ENCODE peak calls at places on chromosome 1, in four cellular contexts. One of them, this sample, is unnamed. For H3K36me3, the result is how much of the 10 kb centered on the place peaks cover.

GRCh38 chr1:46277658-46278373 is 25.6 kb downstream of the LRRC41 start:
- DNase-seq in esophagus squamous epithelium: no peak
- DNase-seq in brain microvascular endothelial cell: no peak
- DNase-seq in IMR-90: no peak
- DNase-seq in this sample: no peak

GRCh38 chr1:90155721-90156487 is 161.0 kb downstream of the ZNF326 start:
- DNase-seq in esophagus squamous epithelium: no peak
- DNase-seq in brain microvascular endothelial cell: no peak
- DNase-seq in IMR-90: no peak
- DNase-seq in this sample: peak

GRCh38 chr1:53678507-53678906 is 60.5 kb downstream of the GLIS1 start:
- DNase-seq in esophagus squamous epithelium: no peak
- DNase-seq in brain microvascular endothelial cell: no peak
- DNase-seq in IMR-90: peak
- DNase-seq in this sample: no peak

GRCh38 chr1:205306929-205307566 is 14.5 kb downstream of the NUAK2 start:
- DNase-seq in esophagus squamous epithelium: no peak
- DNase-seq in brain microvascular endothelial cell: no peak
- DNase-seq in IMR-90: no peak
- DNase-seq in this sample: no peak

GRCh38 chr1:223726380-223727001 is 14.2 kb downstream of the CAPN2 start:
- DNase-seq in esophagus squamous epithelium: peak
- DNase-seq in brain microvascular endothelial cell: peak
- DNase-seq in IMR-90: peak
- DNase-seq in this sample: peak

GRCh38 chr1:176897350-176898236 is 266.9 kb downstream of the ASTN1 start:
- DNase-seq in esophagus squamous epithelium: no peak
- DNase-seq in brain microvascular endothelial cell: peak
- DNase-seq in IMR-90: peak
- DNase-seq in this sample: peak

GRCh38 chr1:101236546-101237228 is at the start of gene S1PR1:
- DNase-seq in esophagus squamous epithelium: no peak
- DNase-seq in brain microvascular endothelial cell: no peak
- DNase-seq in IMR-90: peak
- DNase-seq in this sample: peak

GRCh38 chr1:110672001-110672752 is 2.6 kb downstream of the KCNA3 start:
- DNase-seq in esophagus squamous epithelium: no peak
- DNase-seq in brain microvascular endothelial cell: no peak
- DNase-seq in IMR-90: peak
- DNase-seq in this sample: peak

GRCh38 chr1:78839704-78840277 is 166.7 kb downstream of the ADGRL4 start:
- DNase-seq in esophagus squamous epithelium: no peak
- DNase-seq in brain microvascular endothelial cell: peak
- DNase-seq in IMR-90: peak
- DNase-seq in this sample: no peak

GRCh38 chr1:3714284-3714741 is 37.9 kb upstream of the CCDC27 start:
- DNase-seq in esophagus squamous epithelium: no peak
- DNase-seq in brain microvascular endothelial cell: no peak
- DNase-seq in IMR-90: no peak
- DNase-seq in this sample: no peak

GRCh38 chr1:234998174-234998741 is 130.4 kb downstream of the TOMM20 start:
- DNase-seq in esophagus squamous epithelium: no peak
- DNase-seq in brain microvascular endothelial cell: peak
- DNase-seq in IMR-90: no peak
- DNase-seq in this sample: no peak

GRCh38 chr1:24635195-24635843 is 7.8 kb upstream of the SRRM1 start:
- DNase-seq in esophagus squamous epithelium: no peak
- DNase-seq in brain microvascular endothelial cell: peak
- DNase-seq in IMR-90: peak
- DNase-seq in this sample: peak

GRCh38 chr1:183148599-183148998 is 37.5 kb upstream of the LAMC2 start:
- DNase-seq in esophagus squamous epithelium: no peak
- DNase-seq in brain microvascular endothelial cell: peak
- DNase-seq in IMR-90: peak
- DNase-seq in this sample: no peak

GRCh38 chr1:156383023-156383422 is 14.0 kb downstream of the RHBG start:
- DNase-seq in esophagus squamous epithelium: no peak
- DNase-seq in brain microvascular endothelial cell: peak
- DNase-seq in IMR-90: peak
- DNase-seq in this sample: peak

GRCh38 chr1:96565546-96565945 is 156.0 kb upstream of the PTBP2 start:
- DNase-seq in esophagus squamous epithelium: no peak
- DNase-seq in brain microvascular endothelial cell: no peak
- DNase-seq in IMR-90: no peak
- DNase-seq in this sample: no peak

GRCh38 chr1:222588135-222588534 is 1.6 kb downstream of the TAF1A start:
- DNase-seq in esophagus squamous epithelium: no peak
- DNase-seq in brain microvascular endothelial cell: no peak
- DNase-seq in IMR-90: no peak
- DNase-seq in this sample: no peak

GRCh38 chr1:167262820-167263219 is 42.1 kb downstream of the POU2F1 start:
- DNase-seq in esophagus squamous epithelium: no peak
- DNase-seq in brain microvascular endothelial cell: no peak
- DNase-seq in IMR-90: no peak
- DNase-seq in this sample: no peak

GRCh38 chr1:77533660-77534295 is 148.7 kb downstream of the ZZZ3 start:
- DNase-seq in esophagus squamous epithelium: no peak
- DNase-seq in brain microvascular endothelial cell: no peak
- DNase-seq in IMR-90: peak
- DNase-seq in this sample: no peak

GRCh38 chr1:40041466-40041838 is 923 bp downstream of the CAP1 start:
- DNase-seq in esophagus squamous epithelium: no peak
- DNase-seq in brain microvascular endothelial cell: no peak
- DNase-seq in IMR-90: no peak
- DNase-seq in this sample: no peak

GRCh38 chr1:40040511-40041465 is at the start of gene CAP1:
- DNase-seq in esophagus squamous epithelium: peak
- DNase-seq in brain microvascular endothelial cell: peak
- DNase-seq in IMR-90: peak
- DNase-seq in this sample: peak

GRCh38 chr1:40039757-40040510 is 595 bp upstream of the CAP1 start:
- DNase-seq in esophagus squamous epithelium: peak
- DNase-seq in brain microvascular endothelial cell: peak
- DNase-seq in IMR-90: peak
- DNase-seq in this sample: peak

GRCh38 chr1:40038693-40039092 is 1.8 kb upstream of the CAP1 start:
- DNase-seq in esophagus squamous epithelium: no peak
- DNase-seq in brain microvascular endothelial cell: no peak
- DNase-seq in IMR-90: no peak
- DNase-seq in this sample: no peak

GRCh38 chr1:40039245-40039756 is 1.2 kb upstream of the CAP1 start:
- DNase-seq in esophagus squamous epithelium: no peak
- DNase-seq in brain microvascular endothelial cell: no peak
- DNase-seq in IMR-90: peak
- DNase-seq in this sample: peak
- TF ChIP-seq CTCF in esophagus squamous epithelium: no peak
- TF ChIP-seq CTCF in brain microvascular endothelial cell: no peak
- TF ChIP-seq CTCF in IMR-90: no peak
- TF ChIP-seq CTCF in this sample: no peak

DNA sequence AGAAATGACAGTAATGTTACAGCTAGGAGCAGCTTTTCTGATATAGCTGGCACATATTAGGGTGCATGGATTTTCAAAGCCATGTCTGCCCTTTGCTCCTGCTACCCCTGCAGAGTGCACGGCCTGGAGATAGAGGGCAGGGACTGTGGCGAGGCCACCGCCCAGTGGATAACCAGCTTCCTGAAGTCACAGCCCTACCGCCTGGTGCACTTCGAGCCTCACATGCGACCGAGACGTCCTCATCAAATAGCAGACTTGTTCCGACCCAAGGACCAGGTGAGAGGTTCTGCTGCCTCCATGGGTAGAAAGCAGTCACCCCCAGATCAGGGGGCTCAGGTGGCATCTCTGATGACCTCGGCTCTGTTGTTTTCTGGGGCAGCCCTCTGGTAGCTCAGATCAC is 9.8 kb downstream of the MTARC1 start:
- DNase-seq in esophagus squamous epithelium: no peak
- DNase-seq in brain microvascular endothelial cell: no peak
- DNase-seq in IMR-90: no peak
- DNase-seq in this sample: no peak
- H3K36me3 ChIP-seq in esophagus squamous epithelium: under half
- H3K36me3 ChIP-seq in brain microvascular endothelial cell: under half
- H3K36me3 ChIP-seq in IMR-90: under half
- H3K36me3 ChIP-seq in this sample: under half

DNA sequence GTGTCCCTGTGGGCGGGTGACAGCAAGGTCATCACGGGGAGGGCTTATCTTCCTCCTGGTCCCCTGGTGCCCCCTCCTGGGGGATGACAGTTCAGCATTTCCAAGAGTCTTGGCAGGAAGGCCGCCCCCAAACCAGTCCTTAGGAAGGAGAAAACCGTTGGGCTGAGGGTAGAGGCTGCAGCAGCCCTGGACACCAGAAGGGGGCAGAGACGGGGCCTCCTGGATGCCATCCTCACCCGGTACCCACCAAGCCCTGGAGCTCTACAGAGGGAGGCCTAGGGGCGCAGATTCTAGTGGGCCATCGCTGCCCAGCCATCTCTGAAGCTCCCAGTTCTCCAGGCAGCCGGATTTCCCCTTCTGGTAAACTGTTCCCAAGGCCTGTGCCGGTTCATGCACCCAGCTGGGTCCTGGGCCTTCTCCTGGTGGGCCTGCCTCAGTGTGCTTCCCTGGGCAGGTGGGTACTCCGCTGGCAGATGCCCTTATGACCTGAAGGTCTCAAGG is 14.8 kb upstream of the ZNF669 start:
- DNase-seq in esophagus squamous epithelium: no peak
- DNase-seq in brain microvascular endothelial cell: no peak
- DNase-seq in IMR-90: no peak
- DNase-seq in this sample: peak
- TF ChIP-seq CTCF in esophagus squamous epithelium: no peak
- TF ChIP-seq CTCF in brain microvascular endothelial cell: peak
- TF ChIP-seq CTCF in IMR-90: peak
- TF ChIP-seq CTCF in this sample: peak

DNA sequence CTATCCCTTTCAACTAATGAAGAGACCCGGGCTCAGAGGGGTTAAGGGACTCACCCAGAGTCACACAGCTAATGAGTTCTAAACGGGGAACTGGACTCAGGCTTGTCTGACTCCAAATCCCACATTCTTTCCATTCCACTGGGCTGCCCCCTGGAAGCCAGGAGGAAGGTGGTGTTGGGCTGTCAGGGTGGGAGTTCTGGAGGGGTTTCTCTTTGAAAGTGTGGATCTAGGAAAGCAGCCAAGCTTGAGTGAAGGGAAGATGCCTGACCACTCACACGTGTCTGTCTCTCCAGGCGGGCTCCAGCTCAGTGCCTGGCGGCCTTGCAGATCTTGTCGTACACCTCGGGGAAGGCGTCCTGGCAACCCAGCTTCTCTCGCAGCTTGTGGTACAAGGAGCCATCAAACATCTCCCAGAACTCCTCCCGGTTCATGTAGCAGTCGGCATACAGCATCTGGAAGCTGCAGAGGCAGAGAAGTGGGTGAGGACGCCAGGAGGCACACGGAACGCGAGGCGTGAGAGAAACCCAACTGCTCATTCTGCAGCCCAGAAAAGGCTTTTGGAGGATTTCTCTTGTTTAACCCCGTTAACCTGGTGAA is 35.0 kb downstream of the DHCR24 start:
- DNase-seq in esophagus squamous epithelium: no peak
- DNase-seq in brain microvascular endothelial cell: no peak
- DNase-seq in IMR-90: no peak
- DNase-seq in this sample: no peak
- H3K36me3 ChIP-seq in esophagus squamous epithelium: under half
- H3K36me3 ChIP-seq in brain microvascular endothelial cell: half or more
- H3K36me3 ChIP-seq in IMR-90: under half
- H3K36me3 ChIP-seq in this sample: half or more

GRCh38 chr1:27488523-27489138 is 1.3 kb downstream of the WASF2 start:
- DNase-seq in esophagus squamous epithelium: no peak
- DNase-seq in brain microvascular endothelial cell: peak
- DNase-seq in IMR-90: peak
- DNase-seq in this sample: no peak

GRCh38 chr1:27485363-27485762 is 4.6 kb downstream of the WASF2 start:
- DNase-seq in esophagus squamous epithelium: no peak
- DNase-seq in brain microvascular endothelial cell: no peak
- DNase-seq in IMR-90: no peak
- DNase-seq in this sample: no peak

GRCh38 chr1:27491748-27492700 is 2.1 kb upstream of the WASF2 start:
- DNase-seq in esophagus squamous epithelium: no peak
- DNase-seq in brain microvascular endothelial cell: no peak
- DNase-seq in IMR-90: no peak
- DNase-seq in this sample: peak

GRCh38 chr1:27487927-27488522 is 1.9 kb downstream of the WASF2 start:
- DNase-seq in esophagus squamous epithelium: no peak
- DNase-seq in brain microvascular endothelial cell: no peak
- DNase-seq in IMR-90: no peak
- DNase-seq in this sample: no peak

DNA sequence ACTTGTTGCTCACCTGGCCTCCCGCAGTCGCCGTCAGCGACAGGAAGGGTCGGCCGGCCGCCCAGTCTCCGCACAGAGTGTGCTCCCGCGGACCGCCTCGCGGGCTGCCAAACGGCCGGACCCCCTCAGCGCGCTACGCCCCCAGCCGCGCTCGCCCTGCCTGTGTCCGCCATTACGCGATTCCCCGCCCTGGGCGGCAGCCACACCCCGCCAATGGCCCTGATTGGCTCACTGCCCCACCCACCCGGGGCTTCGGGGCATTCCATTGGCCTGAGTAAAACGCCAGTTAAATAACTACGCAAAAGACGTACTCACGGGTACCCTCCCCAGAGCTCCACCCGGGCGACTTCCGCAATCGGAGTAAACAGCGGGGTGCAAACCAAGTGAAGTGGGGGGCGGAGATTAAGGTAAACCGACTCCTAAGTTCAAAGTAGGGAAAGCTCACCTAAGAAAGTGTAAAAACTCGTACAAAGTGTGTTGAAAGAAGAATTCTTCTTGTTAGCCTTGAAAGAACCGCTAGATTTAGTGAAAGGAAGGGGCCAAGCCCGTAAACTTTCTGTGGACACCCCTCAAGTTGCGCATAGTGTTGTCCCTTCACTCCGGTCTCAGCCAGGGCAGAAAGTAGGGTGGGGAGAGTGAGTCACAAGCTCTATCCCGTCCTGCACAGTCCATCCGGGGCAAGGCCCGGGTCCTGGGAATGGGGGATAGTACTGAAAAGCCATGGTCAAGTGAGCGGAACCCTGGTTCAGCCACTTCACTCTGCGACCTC is at the start of gene WASF2:
- DNase-seq in esophagus squamous epithelium: peak
- DNase-seq in brain microvascular endothelial cell: peak
- DNase-seq in IMR-90: peak
- DNase-seq in this sample: peak
- TF ChIP-seq CTCF in esophagus squamous epithelium: no peak
- TF ChIP-seq CTCF in brain microvascular endothelial cell: no peak
- TF ChIP-seq CTCF in IMR-90: peak
- TF ChIP-seq CTCF in this sample: no peak

GRCh38 chr1:70234733-70235132 is 13.6 kb downstream of the SRSF11 start:
- DNase-seq in esophagus squamous epithelium: no peak
- DNase-seq in brain microvascular endothelial cell: no peak
- DNase-seq in IMR-90: no peak
- DNase-seq in this sample: no peak
- H3K36me3 ChIP-seq in esophagus squamous epithelium: under half
- H3K36me3 ChIP-seq in brain microvascular endothelial cell: half or more
- H3K36me3 ChIP-seq in IMR-90: under half
- H3K36me3 ChIP-seq in this sample: under half

GRCh38 chr1:152348447-152348846 is 11.4 kb downstream of the FLG2 start:
- DNase-seq in esophagus squamous epithelium: no peak
- DNase-seq in brain microvascular endothelial cell: no peak
- DNase-seq in IMR-90: no peak
- DNase-seq in this sample: no peak
- TF ChIP-seq CTCF in esophagus squamous epithelium: peak
- TF ChIP-seq CTCF in brain microvascular endothelial cell: peak
- TF ChIP-seq CTCF in IMR-90: no peak
- TF ChIP-seq CTCF in this sample: peak

GRCh38 chr1:27993241-27993640 is 33.5 kb downstream of the XKR8 start:
- DNase-seq in esophagus squamous epithelium: no peak
- DNase-seq in brain microvascular endothelial cell: no peak
- DNase-seq in IMR-90: no peak
- DNase-seq in this sample: no peak
- H3K36me3 ChIP-seq in esophagus squamous epithelium: under half
- H3K36me3 ChIP-seq in brain microvascular endothelial cell: half or more
- H3K36me3 ChIP-seq in IMR-90: under half
- H3K36me3 ChIP-seq in this sample: under half

This sample was measured in GM06990.